ENCODE peak calls at places on chromosomes 2 and 18, in ten cellular contexts. J is Peyer's patch; P is cardiac muscle cell; R is IMR-90; T is endothelial cell of umbilical vein; A is mesendoderm; F is tibial artery; S is brain microvascular endothelial cell; E is effector memory CD4-positive, alpha-beta T cell; D is GM23248. Z is an unnamed sample.
A peak's percentile ranks its signal among the peaks of the same experiment; 100 is the strongest.

GRCh38 chr2:216405588-216405987 is 6.7 kb upstream of the SMARCAL1 start:
- DNase-seq in S (no peak), F (no peak), T (no peak), P (no peak), R (no peak), J (no peak), A (no peak), D (no peak), E (no peak), Z (no peak)

GRCh38 chr2:188181035-188181434 is 110.6 kb upstream of the GULP1 start:
- DNase-seq in S (no peak), F (no peak), E (no peak), J (no peak), T (no peak), P (no peak), A (no peak), D (no peak), R (peak; percentile 4), Z (no peak)

GRCh38 chr18:43312891-43313290 is 35.6 kb upstream of the SYT4 start:
- DNase-seq in S (no peak), A (no peak), E (no peak), J (no peak), R (no peak), T (no peak), P (no peak), D (peak; percentile 59), F (no peak), Z (no peak)

GRCh38 chr18:75143851-75144250 is 65.1 kb downstream of the PTGR3 start:
- DNase-seq in J (no peak), R (no peak), T (no peak), E (no peak), A (no peak), S (no peak), D (no peak), P (no peak), F (no peak), Z (no peak)

GRCh38 chr18:3281456-3282400 is 19.8 kb downstream of the MYL12B start:
- DNase-seq in T (peak; percentile 91), S (no peak), F (no peak), A (peak; percentile 79), P (peak; percentile 85), E (no peak), R (peak; percentile 86), D (peak; percentile 81), J (no peak), Z (no peak)

GRCh38 chr18:55343396-55344073 is 244.5 kb downstream of the TCF4 start:
- DNase-seq in P (peak; percentile 27), T (peak; percentile 46), F (no peak), A (peak; percentile 41), S (no peak), D (peak; percentile 66), J (no peak), E (no peak), R (peak; percentile 64), Z (no peak)

GRCh38 chr2:143803936-143804335 is 674.7 kb downstream of the ARHGAP15 start:
- DNase-seq in J (no peak), T (no peak), R (peak; percentile 57), E (no peak), D (no peak), S (peak; percentile 20), A (no peak), P (no peak), F (no peak), Z (no peak)

GRCh38 chr18:76075777-76076176 is 419.3 kb downstream of the ZNF516 start:
- DNase-seq in E (no peak), S (no peak), A (peak; percentile 39), J (no peak), R (no peak), F (no peak), D (no peak), P (no peak), T (no peak), Z (no peak)

GRCh38 chr2:68734688-68735525 is at the start of gene ARHGAP25:
- DNase-seq in R (no peak), F (no peak), S (no peak), A (no peak), E (no peak), J (no peak), D (no peak), T (no peak), P (no peak), Z (peak; percentile 19)

GRCh38 chr18:2223859-2224258 is 347.4 kb downstream of the METTL4 start:
- DNase-seq in S (peak; percentile 28), A (peak; percentile 53), F (no peak), P (peak; percentile 21), E (no peak), J (no peak), D (peak; percentile 30), R (peak; percentile 6), T (peak; percentile 65), Z (peak; percentile 51)

GRCh38 chr2:26614205-26615128 is 26.7 kb downstream of the CIB4 start:
- DNase-seq in J (no peak), S (no peak), E (no peak), P (no peak), D (no peak), A (no peak), R (no peak), T (no peak), F (no peak), Z (no peak)

GRCh38 chr2:26616864-26617135 is 24.4 kb downstream of the CIB4 start:
- DNase-seq in R (no peak), S (no peak), F (no peak), T (no peak), P (no peak), D (no peak), J (no peak), E (no peak), A (no peak), Z (no peak)

GRCh38 chr2:26613241-26614204 is 27.6 kb downstream of the CIB4 start:
- DNase-seq in P (peak; percentile 28), R (no peak), S (no peak), E (no peak), J (no peak), D (no peak), T (no peak), F (no peak), A (peak; percentile 30), Z (peak; percentile 36)

GRCh38 chr2:26616032-26616863 is 24.9 kb downstream of the CIB4 start:
- DNase-seq in E (no peak), A (no peak), D (no peak), F (no peak), P (no peak), S (no peak), R (no peak), J (no peak), T (no peak), Z (no peak)

DNA sequence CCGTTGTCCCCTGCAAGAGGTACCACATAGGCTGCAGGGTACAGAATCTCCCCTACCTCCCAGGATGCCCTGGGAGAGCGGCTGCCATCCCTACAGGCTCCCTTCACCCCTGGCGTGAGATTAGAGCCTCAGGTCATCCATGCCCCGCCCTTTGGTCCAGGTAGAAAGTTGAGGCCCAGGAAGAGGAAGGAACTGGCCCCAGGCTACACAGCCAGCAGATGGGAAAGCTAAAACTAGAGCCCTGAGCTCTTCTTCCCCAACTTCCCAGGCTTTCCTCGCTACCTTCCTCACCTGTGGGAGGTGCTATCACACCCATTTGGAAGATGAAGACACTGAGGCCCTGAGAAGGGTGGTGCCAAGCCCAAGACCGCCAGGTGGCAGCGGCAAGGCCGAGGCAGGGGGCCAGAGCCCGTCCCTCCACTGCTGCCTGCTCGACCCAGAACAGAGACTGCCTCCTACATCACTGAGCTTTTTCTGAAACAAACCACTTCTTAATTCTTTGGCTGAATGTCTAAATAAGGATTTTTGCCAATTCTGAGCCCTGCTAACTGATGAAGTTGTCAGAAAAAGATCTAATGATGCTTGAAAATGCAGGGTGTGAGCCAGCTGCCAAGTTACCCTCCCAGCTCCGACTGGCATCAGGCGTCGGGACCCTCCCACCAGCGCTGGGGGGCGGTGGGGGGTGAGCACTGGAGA is 25.7 kb downstream of the CIB4 start:
- DNase-seq in R (no peak), P (no peak), T (no peak), D (no peak), E (no peak), J (no peak), S (no peak), A (peak; percentile 60), F (no peak), Z (no peak)
- H3K27me3 ChIP-seq in R (peaks cover 89% of the 10 kb centered on the region), P (peaks cover 6% of the 10 kb centered on the region), T (peaks cover 9% of the 10 kb centered on the region), D (peaks cover 76% of the 10 kb centered on the region), E (no peaks in the 10 kb centered on the region), J (no peaks in the 10 kb centered on the region), S (peaks cover 59% of the 10 kb centered on the region), A (no peaks in the 10 kb centered on the region), F (no peaks in the 10 kb centered on the region), Z (no peaks in the 10 kb centered on the region)

GRCh38 chr2:37892436-37893114 is 32.5 kb upstream of the RMDN2 start:
- DNase-seq in E (no peak), A (no peak), T (peak; percentile 25), F (no peak), P (no peak), R (no peak), J (no peak), D (no peak), S (no peak), Z (no peak)
- H3K27ac ChIP-seq in E (no peak overlapping the region), A (no peak overlapping the region), T (no peak overlapping the region), F (no peak overlapping the region), P (no peak overlapping the region), R (no peak overlapping the region), J (no peak overlapping the region), D (no peak overlapping the region), S (no peak overlapping the region), Z (no peak overlapping the region)

GRCh38 chr18:37272841-37273240 is 292.8 kb downstream of the CELF4 start:
- DNase-seq in P (no peak), F (no peak), D (no peak), A (no peak), E (no peak), S (no peak), R (no peak), J (no peak), T (no peak), Z (no peak)
- H3K27me3 ChIP-seq in P (peaks cover 5% of the 10 kb centered on the region), F (no peaks in the 10 kb centered on the region), D (peaks cover 36% of the 10 kb centered on the region), A (no peaks in the 10 kb centered on the region), E (no peaks in the 10 kb centered on the region), S (peaks cover 29% of the 10 kb centered on the region), R (peaks cover 24% of the 10 kb centered on the region), J (no peaks in the 10 kb centered on the region), T (peaks cover 9% of the 10 kb centered on the region), Z (peaks cover 12% of the 10 kb centered on the region)

GRCh38 chr2:1584051-1584531 is 160.2 kb downstream of the PXDN start:
- DNase-seq in F (no peak), D (no peak), P (no peak), R (no peak), A (no peak), S (no peak), T (no peak), J (no peak), E (no peak), Z (no peak)
- H3K27ac ChIP-seq in F (no peak overlapping the region), D (no peak overlapping the region), P (no peak overlapping the region), R (no peak overlapping the region), A (no peak overlapping the region), S (no peak overlapping the region), T (no peak overlapping the region), J (no peak overlapping the region), E (no peak overlapping the region), Z (no peak overlapping the region)